ENCODE peak calls at places on chromosomes 7 and 10, in four cellular contexts. J is AG09319; H is fibroblast of villous mesenchyme; K is activated CD8-positive, alpha-beta T cell treated with anti-CD3 and anti-CD28 coated beads for 36 hours. C is an unnamed sample.

GRCh38 chr10:132669208-132669861 is 116.6 kb downstream of the NKX6-2 start:
- DNase-seq in J (no peak), H (no peak), K (no peak), C (no peak)

GRCh38 chr10:123496336-123496735 is 169.8 kb upstream of the GPR26 start:
- DNase-seq in J (no peak), H (no peak), K (no peak), C (no peak)

GRCh38 chr10:53839437-53840039 is 961.5 kb downstream of the PCDH15 start:
- DNase-seq in J (no peak), H (peak; percentile 6), K (no peak), C (no peak)

GRCh38 chr10:22366771-22367170 is 21.5 kb downstream of the SPAG6 start:
- DNase-seq in J (no peak), H (no peak), K (no peak), C (no peak)

GRCh38 chr7:2760098-2760889 is 72.3 kb downstream of the AMZ1 start:
- DNase-seq in J (no peak), H (peak; percentile 75), K (peak; percentile 56), C (no peak)

GRCh38 chr10:92527716-92528115 is 46.2 kb downstream of the IDE start:
- DNase-seq in J (no peak), H (no peak), K (no peak), C (no peak)

GRCh38 chr10:89062861-89063260 is 72.3 kb downstream of the FAS start:
- DNase-seq in J (no peak), H (no peak), K (no peak), C (no peak)

GRCh38 chr10:102435529-102436233 is 3.3 kb upstream of the CUEDC2 start:
- DNase-seq in J (no peak), H (no peak), K (peak; percentile 70), C (no peak)

GRCh38 chr10:36023939-36024338 is 381.8 kb upstream of the FZD8 start:
- DNase-seq in J (peak; percentile 57), H (peak; percentile 48), K (no peak), C (no peak)

GRCh38 chr10:44386546-44387052 is 1.7 kb upstream of the CXCL12 start:
- DNase-seq in J (no peak), H (peak; percentile 37), K (peak; percentile 41), C (peak; percentile 90)

GRCh38 chr7:156585025-156585648 is 55.4 kb upstream of the RNF32 start:
- DNase-seq in J (no peak), H (no peak), K (no peak), C (no peak)

GRCh38 chr10:6239213-6239991 is 36.7 kb downstream of the PFKFB3 start:
- DNase-seq in J (peak; percentile 89), H (peak; percentile 99), K (peak; percentile 87), C (peak; percentile 40)

GRCh38 chr7:145978769-145979168 is 137.8 kb upstream of the CNTNAP2 start:
- DNase-seq in J (no peak), H (no peak), K (no peak), C (no peak)

GRCh38 chr7:17709599-17709998 is 230.7 kb downstream of the SNX13 start:
- DNase-seq in J (no peak), H (no peak), K (no peak), C (no peak)

GRCh38 chr10:78815702-78816334 is 252.9 kb upstream of the ZMIZ1 start:
- DNase-seq in J (no peak), H (no peak), K (no peak), C (no peak)

GRCh38 chr7:141693082-141693481 is 8.9 kb downstream of the DENND11 start:
- DNase-seq in J (no peak), H (no peak), K (no peak), C (no peak)

GRCh38 chr7:91628742-91629141 is 251.8 kb downstream of the MTERF1 start:
- DNase-seq in J (no peak), H (no peak), K (no peak), C (peak; percentile 20)

GRCh38 chr7:98203261-98203963 is 7.8 kb upstream of the BHLHA15 start:
- DNase-seq in J (no peak), H (no peak), K (peak; percentile 54), C (peak; percentile 87)

GRCh38 chr10:43808136-43808535 is 159.5 kb upstream of the ZNF32 start:
- DNase-seq in J (no peak), H (no peak), K (no peak), C (no peak)

GRCh38 chr7:101555921-101556275 is 73.2 kb downstream of the MYL10 start:
- DNase-seq in J (no peak), H (no peak), K (no peak), C (peak; percentile 5)

GRCh38 chr7:88789480-88790064 is 6.0 kb downstream of the TEX47 start:
- DNase-seq in J (no peak), H (peak; percentile 4), K (no peak), C (no peak)

GRCh38 chr10:31650010-31650409 is 278.6 kb downstream of the ARHGAP12 start:
- DNase-seq in J (peak; percentile 54), H (peak; percentile 94), K (no peak), C (no peak)

GRCh38 chr7:47536705-47537611 is 45.0 kb downstream of the TNS3 start:
- DNase-seq in J (peak; percentile 90), H (peak; percentile 88), K (no peak), C (no peak)

GRCh38 chr7:140676303-140676702 is 3.6 kb downstream of the ADCK2 start:
- DNase-seq in J (no peak), H (no peak), K (no peak), C (peak; percentile 80)

GRCh38 chr7:23100697-23101096 is 4.9 kb upstream of the KLHL7 start:
- DNase-seq in J (no peak), H (no peak), K (no peak), C (no peak)

GRCh38 chr10:113294868-113295267 is 258.0 kb upstream of the HABP2 start:
- DNase-seq in J (no peak), H (no peak), K (no peak), C (no peak)

GRCh38 chr7:154287370-154287769 is 235.2 kb downstream of the DPP6 start:
- DNase-seq in J (no peak), H (no peak), K (no peak), C (no peak)

GRCh38 chr7:107981466-107981865 is 21.5 kb downstream of the LAMB1 start:
- DNase-seq in J (no peak), H (no peak), K (no peak), C (no peak)

GRCh38 chr7:107982463-107982862 is 20.5 kb downstream of the LAMB1 start:
- DNase-seq in J (no peak), H (no peak), K (no peak), C (no peak)

GRCh38 chr7:107980171-107980570 is 22.8 kb downstream of the LAMB1 start:
- DNase-seq in J (no peak), H (no peak), K (no peak), C (no peak)

GRCh38 chr7:107980671-107981190 is 22.2 kb downstream of the LAMB1 start:
- DNase-seq in J (no peak), H (no peak), K (no peak), C (no peak)

GRCh38 chr7:107982918-107983389 is 20.0 kb downstream of the LAMB1 start:
- DNase-seq in J (no peak), H (no peak), K (no peak), C (no peak)
- TF ChIP-seq CTCF in J (peak; percentile 37), H (peak; percentile 33), K (no peak), C (no peak)

DNA sequence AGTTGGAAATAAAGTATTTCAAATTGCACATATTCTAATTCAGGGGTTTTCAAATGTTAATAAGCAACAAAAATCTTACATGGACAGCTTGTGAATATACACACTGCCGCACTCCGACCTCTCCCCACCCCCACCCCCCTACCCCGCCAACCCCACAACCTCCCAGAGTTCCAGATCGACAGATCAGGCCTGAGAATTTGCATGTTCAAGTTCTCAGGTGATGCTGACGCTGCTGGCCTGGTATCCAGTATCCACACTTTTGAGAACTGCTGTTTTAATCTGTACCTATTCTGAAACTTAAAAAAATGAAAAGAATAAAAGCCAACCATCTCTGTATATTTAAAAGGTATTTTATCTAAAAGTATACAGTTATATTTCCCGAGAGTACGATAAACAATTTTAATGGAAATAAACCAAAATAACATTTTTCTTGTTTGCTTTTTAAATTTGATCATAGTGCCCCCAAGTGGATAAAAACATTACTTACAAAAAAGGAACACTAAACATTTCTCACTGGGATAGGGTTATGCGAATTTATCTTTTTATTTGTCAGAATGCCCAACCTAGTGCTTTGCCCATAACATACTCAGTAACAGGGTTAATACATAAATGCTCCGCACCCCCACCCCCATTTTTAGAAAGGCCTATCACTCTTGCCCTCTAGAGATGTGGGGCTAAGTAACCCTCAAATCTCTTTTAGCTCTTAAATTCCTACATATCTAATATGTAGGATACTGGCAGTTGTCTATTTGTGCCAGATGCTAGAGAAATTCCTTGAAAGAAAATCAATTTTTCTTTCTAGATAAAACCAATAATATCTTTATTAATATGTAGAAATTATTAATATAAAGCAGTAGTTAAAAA is 166.3 kb downstream of the RNF133 start:
- DNase-seq in J (no peak), H (peak; percentile 24), K (no peak), C (peak; percentile 2)
- TF ChIP-seq CTCF in J (peak; percentile 39), H (no peak), K (peak; percentile 29), C (peak; percentile 39)

GRCh38 chr10:100508691-100509150 is 10.9 kb downstream of the SEC31B start:
- DNase-seq in J (peak; percentile 23), H (peak; percentile 61), K (peak; percentile 65), C (peak; percentile 57)
- TF ChIP-seq CTCF in J (peak; percentile 71), H (peak; percentile 74), K (peak; percentile 91), C (peak; percentile 46)

GRCh38 chr7:29208410-29209250 is 14.1 kb downstream of the CHN2 start:
- DNase-seq in J (no peak), H (no peak), K (peak; percentile 60), C (no peak)
- TF ChIP-seq CTCF in J (no peak), H (no peak), K (no peak), C (no peak)

GRCh38 chr7:132053871-132054270 is 497.4 kb upstream of the PODXL start:
- DNase-seq in J (no peak), H (no peak), K (no peak), C (no peak)

GRCh38 chr7:132045481-132045980 is 489.1 kb upstream of the PODXL start:
- DNase-seq in J (no peak), H (no peak), K (no peak), C (no peak)

GRCh38 chr7:132044247-132044646 is 487.8 kb upstream of the PODXL start:
- DNase-seq in J (no peak), H (no peak), K (no peak), C (no peak)

GRCh38 chr7:132045002-132045401 is 488.6 kb upstream of the PODXL start:
- DNase-seq in J (no peak), H (no peak), K (no peak), C (no peak)

DNA sequence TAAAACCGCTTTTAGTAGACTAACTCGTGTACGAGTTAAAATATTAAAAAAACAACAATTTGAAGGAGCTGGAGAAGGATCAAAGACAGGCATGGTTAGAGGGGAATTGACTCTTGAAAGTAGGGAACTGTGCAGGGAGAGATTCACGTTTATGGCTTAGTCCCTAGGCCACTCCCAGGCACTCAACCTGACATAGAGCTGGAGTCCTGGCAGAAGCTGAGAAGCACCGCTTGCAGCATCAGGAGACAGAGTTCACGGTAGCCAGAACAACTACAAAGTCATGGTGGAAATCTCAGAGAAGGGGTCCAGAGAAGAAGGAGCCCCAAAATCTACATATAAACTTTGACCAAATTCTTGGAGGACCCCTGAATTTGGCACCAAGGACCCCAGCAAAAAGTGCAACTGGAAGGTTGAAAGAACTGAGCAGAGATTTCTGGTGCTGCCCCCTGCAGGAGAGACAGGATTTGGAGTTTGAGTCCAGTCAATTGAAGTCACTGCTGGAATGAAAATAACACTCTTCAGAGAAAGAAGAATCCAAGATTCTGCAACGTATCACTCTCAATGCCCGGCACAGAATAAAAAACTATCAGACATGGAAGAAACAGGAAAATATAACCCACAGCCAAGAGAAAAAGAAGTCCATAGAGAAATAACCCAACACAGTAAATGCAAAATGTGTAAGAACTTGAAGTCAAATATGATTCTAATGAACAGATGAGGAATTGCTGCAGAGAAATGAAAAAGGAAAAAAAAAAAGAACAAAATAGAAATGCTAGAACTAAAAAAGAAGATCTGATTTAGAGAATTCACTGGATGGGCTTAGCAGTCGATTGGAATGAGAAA is 493.3 kb upstream of the PODXL start:
- DNase-seq in J (no peak), H (peak; percentile 28), K (peak; percentile 58), C (no peak)
- TF ChIP-seq CTCF in J (peak; percentile 65), H (peak; percentile 76), K (peak; percentile 59), C (peak; percentile 70)

GRCh38 chr10:33155720-33156638 is 178.5 kb downstream of the NRP1 start:
- DNase-seq in J (peak; percentile 49), H (peak; percentile 67), K (peak; percentile 36), C (peak; percentile 35)
- TF ChIP-seq CTCF in J (peak; percentile 65), H (peak; percentile 72), K (peak; percentile 78), C (peak; percentile 54)

C was measured in GM13977.